ENCODE peak calls at places on chromosomes 5 and 9, in five cellular contexts. K is GM23338, O is heart right ventricle, R is IMR-90, X is aorta. E is an unnamed sample. For H3K4me1, the result is how much of the 10 kb centered on the place peaks cover.

GRCh38 chr5:133385346-133385745 is 227.0 kb downstream of the FSTL4 start:
- DNase-seq in X (peak), O (no peak), K (no peak), R (no peak), E (no peak)

GRCh38 chr5:148639081-148639480 is 15.2 kb downstream of the HTR4 start:
- DNase-seq in O (no peak), K (no peak), R (no peak), X (no peak), E (no peak)

GRCh38 chr9:77897292-77897691 is 134.3 kb downstream of the GNAQ start:
- DNase-seq in K (peak), O (peak), X (peak), R (peak), E (peak)

GRCh38 chr9:100277166-100277979 is 75.4 kb downstream of the TEX10 start:
- DNase-seq in O (no peak), K (no peak), X (no peak), R (peak), E (peak)

GRCh38 chr5:175418252-175418651 is 25.7 kb downstream of the DRD1 start:
- DNase-seq in R (no peak), K (no peak), X (no peak), O (no peak), E (no peak)

GRCh38 chr5:176768174-176768970 is 42.0 kb upstream of the UNC5A start:
- DNase-seq in O (no peak), K (no peak), R (no peak), X (no peak), E (no peak)

GRCh38 chr5:137113161-137113560 is 386.0 kb downstream of the SPOCK1 start:
- DNase-seq in R (no peak), O (no peak), X (no peak), K (no peak), E (no peak)

GRCh38 chr9:83418283-83418682 is 119.9 kb downstream of the FRMD3 start:
- DNase-seq in O (no peak), X (no peak), K (no peak), R (no peak), E (no peak)

GRCh38 chr9:129408535-129409215 is 212.2 kb downstream of the C9orf50 start:
- DNase-seq in X (peak), O (peak), K (no peak), R (no peak), E (no peak)

GRCh38 chr9:133114886-133115603 is 6.0 kb downstream of the RALGDS start:
- DNase-seq in R (no peak), X (peak), K (no peak), O (no peak), E (no peak)

GRCh38 chr9:33517373-33517772 is 6.7 kb upstream of the ANKRD18B start:
- DNase-seq in O (no peak), R (peak), X (no peak), K (peak), E (peak)

GRCh38 chr5:33371660-33372059 is 69.1 kb upstream of the TARS1 start:
- DNase-seq in K (no peak), O (no peak), X (no peak), R (peak), E (no peak)

GRCh38 chr5:125180222-125180621 is 433.8 kb upstream of the ZNF608 start:
- DNase-seq in R (peak), O (no peak), K (no peak), X (no peak), E (no peak)

GRCh38 chr9:5866685-5867084 is 24.0 kb upstream of the MLANA start:
- DNase-seq in K (no peak), O (no peak), X (no peak), R (no peak), E (no peak)

GRCh38 chr9:90189306-90189705 is 453.3 kb downstream of the DIRAS2 start:
- DNase-seq in O (no peak), K (no peak), R (no peak), X (no peak), E (no peak)

GRCh38 chr9:135619599-135619886 is 19.8 kb downstream of the GLT6D1 start:
- DNase-seq in R (no peak), O (no peak), K (no peak), X (no peak), E (no peak)

GRCh38 chr5:69293882-69294281 is 38.7 kb downstream of the CCDC125 start:
- DNase-seq in K (no peak), O (no peak), R (no peak), X (no peak), E (no peak)

GRCh38 chr5:75465480-75465879 is 45.9 kb downstream of the CERT1 start:
- DNase-seq in X (no peak), O (peak), R (peak), K (no peak), E (peak)

GRCh38 chr9:89461302-89461701 is 36.6 kb downstream of the SEMA4D start:
- DNase-seq in X (no peak), K (no peak), R (peak), O (no peak), E (no peak)

GRCh38 chr5:37658440-37658839 is 181.4 kb downstream of the GDNF start:
- DNase-seq in O (no peak), X (no peak), K (no peak), R (no peak), E (no peak)

GRCh38 chr9:69945671-69946141 is 97.9 kb upstream of the MAMDC2 start:
- DNase-seq in O (peak), R (peak), K (no peak), X (peak), E (peak)

GRCh38 chr5:157571357-157571827 is 4.2 kb downstream of the ADAM19 start:
- DNase-seq in X (no peak), K (peak), O (no peak), R (peak), E (no peak)

GRCh38 chr9:131274674-131275331 is 1.5 kb downstream of the FAM78A start:
- DNase-seq in O (peak), X (peak), R (no peak), K (no peak), E (no peak)

GRCh38 chr9:103397868-103398600 is 402.9 kb downstream of the CYLC2 start:
- DNase-seq in K (peak), O (no peak), R (no peak), X (no peak), E (peak)

GRCh38 chr5:150155258-150156032 is at the start of gene PDGFRB:
- DNase-seq in K (peak), X (peak), O (peak), R (peak), E (peak)

GRCh38 chr9:22112870-22113846 is 104.1 kb upstream of the CDKN2B start:
- DNase-seq in R (no peak), K (no peak), X (no peak), O (no peak), E (no peak)

GRCh38 chr9:114616684-114617520 is 5.8 kb downstream of the TMEM268 start:
- DNase-seq in R (no peak), X (peak), O (peak), K (no peak), E (no peak)

GRCh38 chr5:170520319-170520718 is 16.5 kb downstream of the KCNIP1 start:
- DNase-seq in X (no peak), O (no peak), K (no peak), R (no peak), E (peak)

GRCh38 chr5:56257010-56257409 is 23.9 kb upstream of the ANKRD55 start:
- DNase-seq in X (no peak), K (no peak), R (no peak), O (no peak), E (no peak)

GRCh38 chr5:78699565-78700143 is 51.1 kb upstream of the LHFPL2 start:
- DNase-seq in R (peak), K (no peak), O (no peak), X (no peak), E (peak)

GRCh38 chr9:87529666-87530065 is 32.0 kb downstream of the DAPK1 start:
- DNase-seq in K (peak), X (no peak), R (no peak), O (no peak), E (peak)

GRCh38 chr5:39780341-39780740 is 355.6 kb upstream of the DAB2 start:
- DNase-seq in O (no peak), X (no peak), K (peak), R (peak), E (no peak)

GRCh38 chr9:136545966-136546696 is at the start of gene NOTCH1:
- DNase-seq in O (peak), R (peak), K (peak), X (peak), E (peak)

GRCh38 chr5:107457138-107457537 is 213.6 kb downstream of the EFNA5 start:
- DNase-seq in O (no peak), K (no peak), R (no peak), X (no peak), E (no peak)

GRCh38 chr5:1366514-1366913 is 21.6 kb upstream of the CLPTM1L start:
- DNase-seq in O (no peak), K (no peak), X (no peak), R (no peak), E (no peak)

GRCh38 chr5:140042551-140043507 is at the start of gene NRG2:
- DNase-seq in R (peak), X (peak), K (peak), O (peak), E (peak)
- H3K27ac ChIP-seq in R (no peak), X (peak), K (no peak), O (peak), E (no peak)

DNA sequence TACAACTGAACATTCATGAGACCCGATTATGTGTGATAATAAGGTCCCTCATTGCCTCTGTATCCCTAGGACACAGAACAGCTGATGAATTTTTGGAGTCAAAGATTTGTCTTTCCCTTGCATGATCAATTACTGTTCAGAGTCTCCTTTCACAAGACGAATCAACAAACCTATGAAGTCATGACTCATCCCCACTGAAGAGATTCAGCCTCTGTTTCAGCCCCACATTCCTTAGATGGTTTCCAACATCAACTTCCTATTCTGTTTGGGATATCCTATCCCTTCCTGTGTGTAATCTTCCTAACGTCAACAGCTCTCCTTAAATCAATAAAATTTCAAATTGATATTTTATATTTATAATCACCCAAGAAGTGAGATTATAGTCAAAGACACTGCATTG is 199.0 kb downstream of the DNAH5 start:
- DNase-seq in O (no peak), R (peak), X (no peak), K (peak), E (no peak)
- H3K4me1 ChIP-seq in O (under half), R (under half), X (under half), K (under half), E (under half)

GRCh38 chr5:14471557-14471956 is 110.0 kb upstream of the OTULINL start:
- DNase-seq in K (no peak), R (peak), X (no peak), O (no peak), E (no peak)
- H3K27ac ChIP-seq in K (no peak), R (no peak), X (no peak), O (no peak), E (no peak)

GRCh38 chr5:32155211-32155610 is 18.9 kb downstream of the GOLPH3 start:
- DNase-seq in O (no peak), X (no peak), K (no peak), R (no peak), E (no peak)

GRCh38 chr5:32157078-32157477 is 17.0 kb downstream of the GOLPH3 start:
- DNase-seq in X (no peak), O (no peak), K (no peak), R (no peak), E (no peak)

GRCh38 chr5:32159328-32160072 is 14.6 kb downstream of the GOLPH3 start:
- DNase-seq in X (no peak), K (no peak), O (no peak), R (no peak), E (no peak)

GRCh38 chr5:32158679-32158975 is 15.5 kb downstream of the GOLPH3 start:
- DNase-seq in K (no peak), O (no peak), R (no peak), X (no peak), E (no peak)

DNA sequence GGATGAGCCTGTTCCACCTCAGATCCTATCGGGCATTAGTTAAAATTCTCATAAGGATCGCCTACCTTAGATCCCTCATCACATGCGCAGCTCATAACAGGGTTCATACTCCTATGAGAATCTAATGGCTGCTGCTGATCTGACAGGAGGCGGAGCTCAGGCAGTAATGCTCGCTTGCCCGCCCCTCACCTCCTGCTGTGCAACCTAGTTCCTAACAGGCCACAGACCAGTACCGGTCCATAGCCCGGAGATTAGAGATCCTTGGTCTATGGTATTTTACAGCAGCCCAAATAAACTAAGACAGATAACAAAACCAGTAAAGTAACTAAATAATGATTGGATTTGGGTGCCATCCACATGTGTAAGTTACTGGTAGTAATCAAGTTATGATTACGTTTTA is 17.5 kb downstream of the GOLPH3 start:
- DNase-seq in X (no peak), K (peak), O (no peak), R (no peak), E (no peak)
- H3K4me1 ChIP-seq in X (under half), K (under half), O (half or more), R (under half), E (under half)